ENCODE peak calls at places on chromosomes 11 and 22, in five cellular contexts. L is tibial nerve, O is uterus, E is cardiac muscle cell, Q is heart left ventricle. D is an unnamed sample.
A peak's percentile ranks its signal among the peaks of the same experiment; 100 is the strongest.

GRCh38 chr11:27485930-27486773 is 13.6 kb upstream of the LGR4 start:
- DNase-seq in L (no peak), O (peak; percentile 42), E (peak; percentile 76), Q (peak; percentile 24), D (peak; percentile 32)

GRCh38 chr22:44686873-44687600 is 15.0 kb upstream of the PRR5 start:
- DNase-seq in L (no peak), O (no peak), E (peak; percentile 81), Q (no peak), D (no peak)

GRCh38 chr11:122192634-122193245 is 76.7 kb upstream of the BLID start:
- DNase-seq in L (no peak), O (no peak), E (peak; percentile 58), Q (no peak), D (no peak)

GRCh38 chr11:131744847-131745246 is 374.4 kb downstream of the NTM start:
- DNase-seq in L (no peak), O (no peak), E (no peak), Q (no peak), D (no peak)

GRCh38 chr11:5621580-5621979 is 3.2 kb upstream of the TRIM34 start:
- DNase-seq in L (no peak), O (no peak), E (no peak), Q (no peak), D (no peak)

GRCh38 chr11:36233226-36233625 is 56.0 kb downstream of the COMMD9 start:
- DNase-seq in L (no peak), O (no peak), E (peak; percentile 90), Q (no peak), D (no peak)

GRCh38 chr11:46718155-46719019 is 626 bp upstream of the F2 start:
- DNase-seq in L (no peak), O (no peak), E (peak; percentile 33), Q (no peak), D (no peak)

GRCh38 chr11:74417379-74417804 is 19.2 kb upstream of the PGM2L1 start:
- DNase-seq in L (no peak), O (no peak), E (no peak), Q (no peak), D (no peak)

GRCh38 chr22:36433318-36434231 is 45.8 kb upstream of the MYH9 start:
- DNase-seq in L (no peak), O (no peak), E (no peak), Q (no peak), D (no peak)

GRCh38 chr11:118610773-118611432 is 3.5 kb downstream of the PHLDB1 start:
- DNase-seq in L (peak; percentile 86), O (peak; percentile 83), E (peak; percentile 78), Q (peak; percentile 87), D (peak; percentile 77)

GRCh38 chr11:20056109-20057054 is 103.9 kb downstream of the DBX1 start:
- DNase-seq in L (no peak), O (peak; percentile 63), E (no peak), Q (no peak), D (no peak)

GRCh38 chr11:71251761-71252433 is 480 bp downstream of the SHANK2 start:
- DNase-seq in L (no peak), O (no peak), E (peak; percentile 13), Q (no peak), D (no peak)

GRCh38 chr22:20254975-20255946 is 12.9 kb downstream of the RTN4R start:
- DNase-seq in L (no peak), O (no peak), E (no peak), Q (no peak), D (no peak)

GRCh38 chr22:28711820-28712777 is 29.5 kb downstream of the CHEK2 start:
- DNase-seq in L (no peak), O (peak; percentile 64), E (peak; percentile 93), Q (no peak), D (no peak)

GRCh38 chr11:60762851-60763691 is 6.4 kb downstream of the MS4A15 start:
- DNase-seq in L (no peak), O (no peak), E (no peak), Q (no peak), D (no peak)

GRCh38 chr11:24754406-24754805 is 257.6 kb downstream of the LUZP2 start:
- DNase-seq in L (no peak), O (no peak), E (no peak), Q (no peak), D (no peak)

GRCh38 chr11:72784662-72785061 is 9.2 kb downstream of the STARD10 start:
- DNase-seq in L (no peak), O (no peak), E (no peak), Q (no peak), D (no peak)

GRCh38 chr11:2830886-2831285 is 54.7 kb downstream of the CDKN1C start:
- DNase-seq in L (no peak), O (no peak), E (no peak), Q (no peak), D (no peak)

GRCh38 chr11:73331138-73331916 is 23.3 kb downstream of the ARHGEF17 start:
- DNase-seq in L (no peak), O (no peak), E (peak; percentile 82), Q (no peak), D (no peak)

GRCh38 chr11:7486731-7487130 is 1.4 kb downstream of the OLFML1 start:
- DNase-seq in L (no peak), O (peak; percentile 37), E (peak; percentile 10), Q (no peak), D (no peak)

DNA sequence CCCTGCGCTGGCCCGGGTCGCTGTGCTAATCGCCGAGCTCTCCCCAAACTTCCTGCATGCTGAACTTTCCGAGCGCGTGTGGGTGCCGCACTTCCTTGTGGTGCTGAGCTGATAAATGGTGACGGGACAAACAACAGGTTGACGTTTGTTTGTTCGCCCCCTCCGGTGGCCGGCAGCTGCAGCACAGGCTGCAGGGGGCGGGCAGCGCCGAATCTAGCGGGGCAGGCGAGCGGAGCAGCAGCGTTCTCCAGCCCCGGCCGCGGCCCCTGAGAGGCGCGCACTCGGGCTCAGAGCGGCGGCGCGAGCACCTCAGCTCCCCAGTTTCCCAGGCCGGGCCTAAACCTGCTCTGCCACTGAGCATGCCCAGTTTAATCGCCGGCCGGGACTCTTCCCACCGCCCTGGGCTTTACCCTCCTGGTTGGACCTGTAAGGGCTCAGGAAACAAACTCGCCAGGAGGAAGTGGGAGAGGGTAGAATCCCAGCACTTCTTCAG is at the start of gene PDGFD:
- DNase-seq in L (peak; percentile 21), O (peak; percentile 38), E (peak; percentile 89), Q (peak; percentile 73), D (peak; percentile 30)
- H3K27ac ChIP-seq in L (no peak within 1 kb of the TSS), O (peak within 1 kb of the TSS; percentile 42), E (peak within 1 kb of the TSS; percentile 80), Q (peak within 1 kb of the TSS; percentile 74), D (no peak within 1 kb of the TSS)

GRCh38 chr11:32215157-32215556 is 124.3 kb downstream of the RCN1 start:
- DNase-seq in L (no peak), O (no peak), E (no peak), Q (no peak), D (no peak)
- TF ChIP-seq CTCF in L (no peak), O (no peak), E (no peak), Q (no peak), D (no peak)

DNA sequence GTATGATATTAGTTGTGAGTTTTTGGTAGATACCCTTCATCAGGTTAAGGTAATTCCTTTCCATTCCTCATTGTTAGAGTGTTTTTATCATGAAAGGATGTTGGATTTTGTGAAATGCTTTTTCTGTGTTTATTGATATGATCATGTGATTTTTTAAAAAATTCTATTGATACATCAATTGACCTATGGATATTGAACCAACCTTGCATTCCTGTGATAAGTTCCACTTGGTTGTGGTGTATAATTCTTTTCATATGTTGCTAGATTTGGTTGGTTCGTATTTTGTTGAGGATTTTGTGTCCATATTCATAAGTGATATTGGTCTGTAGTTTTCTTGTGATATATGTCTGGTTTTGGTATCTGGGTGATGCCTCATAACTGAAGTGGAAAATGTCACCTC is 6.7 kb downstream of the ANKRD13D start:
- DNase-seq in L (no peak), O (no peak), E (no peak), Q (no peak), D (no peak)
- H3K27ac ChIP-seq in L (no peak overlapping the region), O (no peak overlapping the region), E (no peak overlapping the region), Q (no peak overlapping the region), D (no peak overlapping the region)

GRCh38 chr22:30325065-30325720 is 1.5 kb downstream of the TBC1D10A start:
- DNase-seq in L (no peak), O (peak; percentile 65), E (peak; percentile 85), Q (peak; percentile 55), D (no peak)
- TF ChIP-seq CTCF in L (no peak), O (no peak), E (no peak), Q (no peak), D (no peak)

D was measured in dorsolateral prefrontal cortex.